ENCODE peak calls at places on chromosomes 13 and 19, in four cellular contexts. Y is astrocyte of the spinal cord, U is fibroblast of the aortic adventitia, F is cardiac fibroblast. Q is an unnamed sample.

GRCh38 chr19:49149652-49150105 is 5.5 kb downstream of the HRC start:
- DNase-seq in Y (peak; percentile 88), U (peak; percentile 90), F (peak; percentile 87), Q (no peak)

GRCh38 chr13:77535448-77535847 is at the start of gene SCEL:
- DNase-seq in F (no peak), U (no peak), Y (no peak), Q (no peak)

GRCh38 chr13:32761472-32761871 is 175.2 kb downstream of the PDS5B start:
- DNase-seq in F (no peak), U (no peak), Y (no peak), Q (no peak)

GRCh38 chr13:76885203-76886004 is 801 bp downstream of the KCTD12 start:
- DNase-seq in Y (peak; percentile 81), U (peak; percentile 76), F (peak; percentile 82), Q (peak; percentile 47)

GRCh38 chr13:60484865-60485264 is 87.8 kb downstream of the TDRD3 start:
- DNase-seq in Y (no peak), F (no peak), U (no peak), Q (no peak)

GRCh38 chr13:94305463-94305862 is 174.0 kb downstream of the DCT start:
- DNase-seq in Y (peak; percentile 76), U (peak; percentile 70), F (peak; percentile 89), Q (no peak)

GRCh38 chr19:57576661-57577060 is 2.0 kb downstream of the ZNF416 start:
- DNase-seq in F (no peak), Y (no peak), U (no peak), Q (no peak)

GRCh38 chr19:9498183-9498902 is at the start of gene ZNF560:
- DNase-seq in F (peak; percentile 67), U (peak; percentile 3), Y (peak; percentile 15), Q (no peak)

GRCh38 chr13:54637377-54637776 is 1608.8 kb downstream of the OLFM4 start:
- DNase-seq in F (peak; percentile 13), Y (peak; percentile 19), U (no peak), Q (no peak)

GRCh38 chr19:3276341-3276799 is 51.9 kb downstream of the CELF5 start:
- DNase-seq in U (no peak), F (no peak), Y (no peak), Q (peak; percentile 52)

GRCh38 chr19:43798546-43799409 is 3.5 kb downstream of the LYPD5 start:
- DNase-seq in U (no peak), F (no peak), Y (no peak), Q (peak; percentile 39)

GRCh38 chr13:71587778-71588177 is 279.2 kb downstream of the DACH1 start:
- DNase-seq in U (no peak), Y (no peak), F (no peak), Q (no peak)

GRCh38 chr19:18317998-18318800 is 4.7 kb downstream of the LSM4 start:
- DNase-seq in Y (no peak), U (no peak), F (no peak), Q (no peak)

GRCh38 chr13:101706651-101707050 is 254.2 kb downstream of the ITGBL1 start:
- DNase-seq in F (peak; percentile 96), Y (peak; percentile 94), U (peak; percentile 83), Q (no peak)

GRCh38 chr19:30214651-30215051 is 157.5 kb upstream of the ZNF536 start:
- DNase-seq in U (no peak), F (no peak), Y (no peak), Q (no peak)

GRCh38 chr13:64457976-64458375 is 2772.2 kb downstream of the PCDH9 start:
- DNase-seq in U (peak; percentile 86), F (peak; percentile 78), Y (peak; percentile 23), Q (no peak)

GRCh38 chr13:109647046-109647445 is 139.3 kb downstream of the IRS2 start:
- DNase-seq in F (peak; percentile 98), Y (peak; percentile 33), U (peak; percentile 8), Q (no peak)

GRCh38 chr19:30174791-30175190 is 197.4 kb upstream of the ZNF536 start:
- DNase-seq in F (no peak), Y (no peak), U (no peak), Q (no peak)

GRCh38 chr13:103788061-103788652 is 721.9 kb upstream of the SLC10A2 start:
- DNase-seq in F (no peak), Y (no peak), U (no peak), Q (no peak)

GRCh38 chr13:33051632-33052031 is 35.4 kb downstream of the KL start:
- DNase-seq in Y (no peak), F (no peak), U (no peak), Q (no peak)

GRCh38 chr19:47650695-47651094 is 41.8 kb downstream of the BICRA start:
- DNase-seq in Y (no peak), U (no peak), F (no peak), Q (no peak)

GRCh38 chr19:16325161-16325527 is 518 bp downstream of the KLF2 start:
- DNase-seq in F (no peak), U (no peak), Y (no peak), Q (no peak)

GRCh38 chr19:5157186-5157585 is 183.4 kb downstream of the PTPRS start:
- DNase-seq in F (no peak), U (no peak), Y (no peak), Q (no peak)

GRCh38 chr13:89514534-89515312 is 1832.8 kb upstream of the MIR17HG start:
- DNase-seq in F (peak; percentile 59), Y (peak; percentile 73), U (peak; percentile 4), Q (no peak)

GRCh38 chr13:19150712-19151228 is 30.9 kb downstream of the TUBA3C start:
- DNase-seq in U (no peak), Y (no peak), F (no peak), Q (no peak)

GRCh38 chr19:35457173-35457572 is 9.1 kb downstream of the FFAR2 start:
- DNase-seq in F (no peak), U (no peak), Y (no peak), Q (no peak)

GRCh38 chr19:3516675-3517207 is 10.6 kb downstream of the FZR1 start:
- DNase-seq in U (no peak), F (no peak), Y (no peak), Q (peak; percentile 66)

GRCh38 chr13:19836472-19836871 is 27.0 kb downstream of the ZMYM5 start:
- DNase-seq in F (peak; percentile 20), Y (peak; percentile 12), U (peak; percentile 28), Q (no peak)

GRCh38 chr13:98988782-98989181 is 10.9 kb upstream of the DOCK9 start:
- DNase-seq in U (no peak), F (no peak), Y (no peak), Q (no peak)

GRCh38 chr13:71704650-71705049 is 162.4 kb downstream of the DACH1 start:
- DNase-seq in U (no peak), F (peak; percentile 6), Y (no peak), Q (no peak)

GRCh38 chr19:16896098-16896912 is 7.5 kb downstream of the F2RL3 start:
- DNase-seq in Y (no peak), U (no peak), F (no peak), Q (no peak)

GRCh38 chr19:44856438-44857083 is 10.5 kb downstream of the NECTIN2 start:
- DNase-seq in U (no peak), Y (peak; percentile 62), F (peak; percentile 32), Q (no peak)

DNA sequence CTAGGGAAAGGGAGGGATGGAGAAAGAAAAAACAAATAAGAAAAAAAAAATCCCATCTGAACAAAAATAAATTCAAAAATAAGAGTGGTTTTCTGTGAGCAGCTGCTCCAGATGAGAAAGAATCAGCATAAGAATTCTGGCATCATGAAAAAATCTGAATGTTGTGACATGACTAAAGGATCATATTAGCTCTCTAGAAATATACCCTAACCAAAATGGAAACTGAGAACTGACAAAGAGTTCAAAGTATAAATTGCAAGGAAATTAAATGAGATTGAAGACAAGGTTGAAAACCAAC is 579.0 kb downstream of the UQCRFS1 start:
- DNase-seq in Y (no peak), F (no peak), U (no peak), Q (no peak)
- TF ChIP-seq CTCF in Y (no peak), F (no peak), U (no peak), Q (no peak)

DNA sequence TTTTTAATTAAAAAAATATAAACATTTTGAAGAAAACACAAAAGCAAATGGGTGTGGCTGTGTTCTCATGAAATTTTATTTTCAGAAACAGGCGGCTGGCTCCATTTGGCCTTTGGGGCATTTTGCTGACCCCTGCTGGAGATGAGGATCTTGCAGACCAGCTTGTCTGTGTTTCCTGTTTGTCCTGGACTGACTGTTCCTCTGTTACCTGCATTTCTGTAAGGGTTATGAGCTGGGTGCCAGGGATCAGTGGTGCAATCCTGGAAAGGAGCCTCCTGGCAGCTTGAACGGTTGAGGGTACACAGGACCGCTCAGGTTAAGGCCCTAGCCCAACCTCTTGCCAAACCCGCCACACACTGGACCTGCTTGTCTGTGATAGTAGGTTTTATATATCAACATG is 49.9 kb downstream of the ZNF787 start:
- DNase-seq in Y (no peak), U (no peak), F (peak; percentile 21), Q (no peak)
- TF ChIP-seq CTCF in Y (no peak), U (peak; percentile 24), F (peak; percentile 41), Q (no peak)

GRCh38 chr13:43159007-43159406 is 135.6 kb downstream of the DNAJC15 start:
- DNase-seq in Y (peak; percentile 62), F (peak; percentile 53), U (peak; percentile 54), Q (no peak)
- TF ChIP-seq CTCF in Y (peak; percentile 38), F (peak; percentile 45), U (peak; percentile 25), Q (no peak)

DNA sequence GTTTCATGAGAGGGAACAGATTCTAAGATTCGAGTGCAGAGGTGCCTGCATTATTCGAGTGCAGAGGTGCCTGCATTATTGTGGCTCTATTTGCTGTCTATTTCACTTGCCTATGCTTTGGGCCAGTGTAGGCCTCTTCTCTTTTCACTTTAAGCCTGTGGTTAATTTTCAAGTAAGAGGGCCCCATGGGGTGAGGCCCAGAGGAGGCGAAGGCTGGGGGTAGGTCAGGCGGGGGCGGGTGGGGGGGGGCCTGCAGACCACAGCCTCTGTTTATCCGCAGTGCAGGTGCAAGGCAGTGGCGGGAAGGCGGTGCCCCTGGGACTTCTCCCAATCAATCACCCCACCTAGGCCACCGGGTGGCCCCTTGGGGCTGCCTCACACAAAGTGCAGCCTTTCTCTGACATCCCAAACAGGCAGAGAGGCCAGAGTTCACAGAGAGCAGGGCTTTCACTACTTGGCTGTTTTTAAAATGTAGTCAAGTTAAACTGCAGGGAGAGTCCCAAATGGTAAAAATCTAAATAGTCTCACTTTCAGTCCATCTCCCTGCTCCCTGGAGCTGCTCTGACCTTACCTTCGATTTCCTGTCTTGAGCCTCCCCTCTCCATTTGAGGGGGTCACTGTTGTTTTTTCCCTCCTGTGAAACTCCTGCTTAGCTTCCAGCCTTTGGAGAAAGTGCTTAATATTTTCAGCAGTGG is 249.1 kb downstream of the DLEU7 start:
- DNase-seq in U (no peak), Y (peak; percentile 16), F (no peak), Q (peak; percentile 3)
- TF ChIP-seq CTCF in U (no peak), Y (no peak), F (no peak), Q (no peak)

GRCh38 chr13:38582133-38582532 is 104.7 kb upstream of the FREM2 start:
- DNase-seq in F (peak; percentile 61), U (peak; percentile 33), Y (peak; percentile 44), Q (no peak)
- TF ChIP-seq CTCF in F (peak; percentile 49), U (peak; percentile 24), Y (peak; percentile 38), Q (no peak)

GRCh38 chr19:971795-972194 is 12.3 kb upstream of the WDR18 start:
- DNase-seq in Y (no peak), U (no peak), F (no peak), Q (no peak)
- TF ChIP-seq CTCF in Y (no peak), U (no peak), F (no peak), Q (no peak)